ENCODE peak calls at places on chromosomes 11 and 22, in nine cellular contexts. G, J, W, B, L, P, C, F and N are unnamed samples.

GRCh38 chr11:64898541-64898940 is 18.5 kb downstream of the ATG2A start:
- DNase-seq in G (no peak), J (no peak), W (no peak), B (no peak), L (no peak), P (no peak), C (no peak), F (no peak), N (no peak)

GRCh38 chr11:125242141-125242780 is 77.7 kb downstream of the PKNOX2 start:
- DNase-seq in G (no peak), J (no peak), W (no peak), B (no peak), L (no peak), P (no peak), C (no peak), F (no peak), N (no peak)

GRCh38 chr22:40642316-40642715 is 5.8 kb upstream of the MRTFA start:
- DNase-seq in G (no peak), J (no peak), W (no peak), B (no peak), L (no peak), P (no peak), C (no peak), F (no peak), N (no peak)

GRCh38 chr22:36352775-36353507 is 34.8 kb downstream of the MYH9 start:
- DNase-seq in G (no peak), J (no peak), W (peak; percentile 38), B (no peak), L (no peak), P (peak; percentile 53), C (no peak), F (no peak), N (peak; percentile 25)

GRCh38 chr22:46815896-46816721 is 53.7 kb downstream of the TBC1D22A start:
- DNase-seq in G (peak; percentile 10), J (peak; percentile 71), W (no peak), B (no peak), L (no peak), P (no peak), C (no peak), F (no peak), N (peak; percentile 31)

GRCh38 chr11:21142007-21142406 is 472.6 kb downstream of the NELL1 start:
- DNase-seq in G (no peak), J (no peak), W (peak; percentile 46), B (peak; percentile 45), L (no peak), P (peak; percentile 17), C (no peak), F (peak; percentile 7), N (peak; percentile 77)

GRCh38 chr11:110478410-110478809 is 48.7 kb downstream of the FDX1 start:
- DNase-seq in G (no peak), J (no peak), W (peak; percentile 78), B (no peak), L (no peak), P (peak; percentile 21), C (no peak), F (no peak), N (peak; percentile 91)

GRCh38 chr11:77294040-77294439 is 7.4 kb downstream of the GDPD4 start:
- DNase-seq in G (no peak), J (no peak), W (no peak), B (no peak), L (no peak), P (no peak), C (no peak), F (no peak), N (no peak)

GRCh38 chr11:2862950-2863618 is 22.5 kb downstream of the CDKN1C start:
- DNase-seq in G (peak; percentile 12), J (peak; percentile 24), W (peak; percentile 70), B (no peak), L (no peak), P (no peak), C (no peak), F (no peak), N (peak; percentile 77)

GRCh38 chr11:131957891-131958290 is 587.5 kb downstream of the NTM start:
- DNase-seq in G (peak; percentile 15), J (no peak), W (no peak), B (no peak), L (no peak), P (no peak), C (no peak), F (no peak), N (no peak)

GRCh38 chr11:17578958-17579357 is 31.9 kb downstream of the OTOG start:
- DNase-seq in G (no peak), J (no peak), W (no peak), B (no peak), L (no peak), P (no peak), C (no peak), F (no peak), N (no peak)

GRCh38 chr22:49203091-49203862 is 624.4 kb downstream of the BRD1 start:
- DNase-seq in G (no peak), J (no peak), W (no peak), B (no peak), L (no peak), P (no peak), C (no peak), F (peak; percentile 19), N (no peak)

GRCh38 chr22:25837288-25837900 is 95.4 kb downstream of the MYO18B start:
- DNase-seq in G (no peak), J (no peak), W (no peak), B (no peak), L (no peak), P (no peak), C (no peak), F (no peak), N (no peak)

GRCh38 chr11:111439905-111440304 is 60.8 kb upstream of the POU2AF1 start:
- DNase-seq in G (no peak), J (no peak), W (no peak), B (peak; percentile 79), L (no peak), P (no peak), C (no peak), F (no peak), N (no peak)

GRCh38 chr11:80165763-80166162 is 724.9 kb upstream of the TENM4 start:
- DNase-seq in G (peak; percentile 31), J (peak; percentile 5), W (no peak), B (no peak), L (no peak), P (no peak), C (no peak), F (no peak), N (no peak)

GRCh38 chr11:102323542-102324261 is 6.4 kb downstream of the BIRC3 start:
- DNase-seq in G (peak; percentile 71), J (peak; percentile 79), W (no peak), B (no peak), L (no peak), P (no peak), C (no peak), F (no peak), N (no peak)

GRCh38 chr11:59776210-59777066 is 21.3 kb downstream of the STX3 start:
- DNase-seq in G (peak; percentile 99), J (peak; percentile 35), W (no peak), B (no peak), L (no peak), P (peak; percentile 88), C (peak; percentile 85), F (no peak), N (no peak)

GRCh38 chr22:46006379-46007002 is 29.5 kb upstream of the WNT7B start:
- DNase-seq in G (peak; percentile 85), J (peak; percentile 95), W (peak; percentile 93), B (peak; percentile 70), L (peak; percentile 83), P (peak; percentile 94), C (peak; percentile 60), F (peak; percentile 96), N (peak; percentile 92)

GRCh38 chr11:75453916-75454655 is 21.1 kb upstream of the KLHL35 start:
- DNase-seq in G (no peak), J (peak; percentile 73), W (no peak), B (no peak), L (no peak), P (no peak), C (no peak), F (no peak), N (no peak)

GRCh38 chr11:124085583-124085982 is 29.7 kb upstream of the VWA5A start:
- DNase-seq in G (peak; percentile 19), J (no peak), W (no peak), B (no peak), L (no peak), P (no peak), C (no peak), F (no peak), N (no peak)

GRCh38 chr22:24106385-24107381 is 74.6 kb upstream of the SUSD2 start:
- DNase-seq in G (no peak), J (no peak), W (peak; percentile 20), B (peak; percentile 54), L (peak; percentile 45), P (no peak), C (no peak), F (no peak), N (peak; percentile 45)

GRCh38 chr11:132050577-132051180 is 680.3 kb downstream of the NTM start:
- DNase-seq in G (no peak), J (no peak), W (no peak), B (no peak), L (no peak), P (no peak), C (no peak), F (no peak), N (peak; percentile 22)

GRCh38 chr11:134272381-134273316 is 3.5 kb upstream of the GLB1L3 start:
- DNase-seq in G (no peak), J (peak; percentile 41), W (peak; percentile 42), B (no peak), L (no peak), P (peak; percentile 83), C (no peak), F (peak; percentile 48), N (peak; percentile 91)
- TF ChIP-seq EZH2phosphoT487 in G (no peak), J (no peak), W (no peak), B (no peak), L (no peak), P (no peak), C (no peak), F (no peak), N (no peak)

GRCh38 chr11:1295591-1295990 is 13.8 kb downstream of the TOLLIP start:
- DNase-seq in G (no peak), J (no peak), W (no peak), B (no peak), L (no peak), P (no peak), C (no peak), F (no peak), N (no peak)
- TF ChIP-seq EZH2phosphoT487 in G (no peak), J (no peak), W (no peak), B (no peak), L (no peak), P (no peak), C (no peak), F (no peak), N (no peak)

DNA sequence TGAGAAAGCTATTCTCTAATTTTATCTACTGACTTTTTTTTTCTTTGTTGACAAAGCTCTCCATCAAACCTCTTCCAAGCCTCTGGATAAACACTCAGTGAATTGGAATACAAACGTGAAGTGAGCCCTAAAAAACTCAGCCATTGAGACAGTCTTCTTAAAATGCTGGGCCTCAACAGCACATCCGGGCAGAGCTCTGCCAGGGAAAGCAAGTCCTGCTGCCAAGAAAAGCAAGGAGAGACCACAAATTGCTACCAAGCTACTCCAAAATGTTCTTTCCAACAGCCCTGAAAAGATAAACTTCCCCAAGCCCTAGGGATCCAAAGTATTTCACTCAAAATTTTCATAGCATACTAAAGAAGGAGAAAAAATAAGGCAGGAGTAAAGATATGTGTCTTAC is 7.8 kb upstream of the SLC1A2 start:
- DNase-seq in G (no peak), J (peak; percentile 78), W (no peak), B (no peak), L (no peak), P (no peak), C (no peak), F (no peak), N (no peak)
- TF ChIP-seq EZH2phosphoT487 in G (no peak), J (peak; percentile 64), W (no peak), B (no peak), L (no peak), P (no peak), C (no peak), F (no peak), N (no peak)

GRCh38 chr11:47348859-47349258 is 3.6 kb downstream of the MYBPC3 start:
- DNase-seq in G (peak; percentile 49), J (peak; percentile 31), W (peak; percentile 74), B (peak; percentile 11), L (peak; percentile 54), P (no peak), C (peak; percentile 32), F (peak; percentile 65), N (peak; percentile 42)
- TF ChIP-seq EZH2phosphoT487 in G (no peak), J (no peak), W (no peak), B (no peak), L (no peak), P (no peak), C (no peak), F (no peak), N (no peak)